ENCODE peak calls at places on chromosome 1, in ten cellular contexts. One of them, this sample, is unnamed.

GRCh38 chr1:247906504-247907047 is 11.2 kb downstream of the OR2W3 start:
- DNase-seq in HepG2: no peak
- DNase-seq in NCI-H1105: no peak
- DNase-seq in T follicular helper cell: no peak
- DNase-seq in memory B cell: no peak
- DNase-seq in psoas muscle: no peak
- DNase-seq in stimulated activated CD8-positive, alpha-beta memory T cell treated with anti-CD3 and anti-CD28 coated beads, Interleukin-7, amount 100 ng/mL, for 48 hours: no peak
- DNase-seq in uterus: no peak
- DNase-seq in GM12865: no peak
- DNase-seq in T-cell: peak; percentile 3
- DNase-seq in this sample: no peak

GRCh38 chr1:87130437-87130836 is 198.2 kb upstream of the LMO4 start:
- DNase-seq in HepG2: no peak
- DNase-seq in NCI-H1105: no peak
- DNase-seq in T follicular helper cell: no peak
- DNase-seq in memory B cell: no peak
- DNase-seq in psoas muscle: no peak
- DNase-seq in stimulated activated CD8-positive, alpha-beta memory T cell treated with anti-CD3 and anti-CD28 coated beads, Interleukin-7, amount 100 ng/mL, for 48 hours: no peak
- DNase-seq in uterus: no peak
- DNase-seq in GM12865: no peak
- DNase-seq in T-cell: no peak
- DNase-seq in this sample: no peak

GRCh38 chr1:210922666-210923065 is 211.3 kb downstream of the KCNH1 start:
- DNase-seq in HepG2: no peak
- DNase-seq in NCI-H1105: no peak
- DNase-seq in T follicular helper cell: no peak
- DNase-seq in memory B cell: no peak
- DNase-seq in psoas muscle: no peak
- DNase-seq in stimulated activated CD8-positive, alpha-beta memory T cell treated with anti-CD3 and anti-CD28 coated beads, Interleukin-7, amount 100 ng/mL, for 48 hours: no peak
- DNase-seq in uterus: no peak
- DNase-seq in GM12865: no peak
- DNase-seq in T-cell: no peak
- DNase-seq in this sample: no peak

GRCh38 chr1:86062458-86062857 is 94.1 kb downstream of the COL24A1 start:
- DNase-seq in HepG2: no peak
- DNase-seq in NCI-H1105: peak; percentile 4
- DNase-seq in T follicular helper cell: no peak
- DNase-seq in memory B cell: no peak
- DNase-seq in psoas muscle: no peak
- DNase-seq in stimulated activated CD8-positive, alpha-beta memory T cell treated with anti-CD3 and anti-CD28 coated beads, Interleukin-7, amount 100 ng/mL, for 48 hours: no peak
- DNase-seq in uterus: no peak
- DNase-seq in GM12865: no peak
- DNase-seq in T-cell: no peak
- DNase-seq in this sample: no peak

GRCh38 chr1:61042679-61043009 is 39.7 kb upstream of the NFIA start:
- DNase-seq in HepG2: no peak
- DNase-seq in NCI-H1105: peak; percentile 87
- DNase-seq in T follicular helper cell: no peak
- DNase-seq in memory B cell: no peak
- DNase-seq in psoas muscle: no peak
- DNase-seq in stimulated activated CD8-positive, alpha-beta memory T cell treated with anti-CD3 and anti-CD28 coated beads, Interleukin-7, amount 100 ng/mL, for 48 hours: no peak
- DNase-seq in uterus: no peak
- DNase-seq in GM12865: no peak
- DNase-seq in T-cell: no peak
- DNase-seq in this sample: no peak

GRCh38 chr1:228782662-228783414 is 47.6 kb downstream of the RHOU start:
- DNase-seq in HepG2: peak; percentile 80
- DNase-seq in NCI-H1105: no peak
- DNase-seq in T follicular helper cell: no peak
- DNase-seq in memory B cell: no peak
- DNase-seq in psoas muscle: peak; percentile 54
- DNase-seq in stimulated activated CD8-positive, alpha-beta memory T cell treated with anti-CD3 and anti-CD28 coated beads, Interleukin-7, amount 100 ng/mL, for 48 hours: no peak
- DNase-seq in uterus: no peak
- DNase-seq in GM12865: no peak
- DNase-seq in T-cell: no peak
- DNase-seq in this sample: no peak

GRCh38 chr1:107877092-107877491 is 87.9 kb downstream of the VAV3 start:
- DNase-seq in HepG2: no peak
- DNase-seq in NCI-H1105: no peak
- DNase-seq in T follicular helper cell: no peak
- DNase-seq in memory B cell: no peak
- DNase-seq in psoas muscle: no peak
- DNase-seq in stimulated activated CD8-positive, alpha-beta memory T cell treated with anti-CD3 and anti-CD28 coated beads, Interleukin-7, amount 100 ng/mL, for 48 hours: no peak
- DNase-seq in uterus: no peak
- DNase-seq in GM12865: no peak
- DNase-seq in T-cell: no peak
- DNase-seq in this sample: no peak

GRCh38 chr1:199735660-199736059 is 291.9 kb upstream of the NR5A2 start:
- DNase-seq in HepG2: no peak
- DNase-seq in NCI-H1105: no peak
- DNase-seq in T follicular helper cell: no peak
- DNase-seq in memory B cell: no peak
- DNase-seq in psoas muscle: no peak
- DNase-seq in stimulated activated CD8-positive, alpha-beta memory T cell treated with anti-CD3 and anti-CD28 coated beads, Interleukin-7, amount 100 ng/mL, for 48 hours: no peak
- DNase-seq in uterus: no peak
- DNase-seq in GM12865: no peak
- DNase-seq in T-cell: no peak
- DNase-seq in this sample: no peak

GRCh38 chr1:25513666-25514065 is 29.7 kb upstream of the LDLRAP1 start:
- DNase-seq in HepG2: no peak
- DNase-seq in NCI-H1105: no peak
- DNase-seq in T follicular helper cell: no peak
- DNase-seq in memory B cell: no peak
- DNase-seq in psoas muscle: no peak
- DNase-seq in stimulated activated CD8-positive, alpha-beta memory T cell treated with anti-CD3 and anti-CD28 coated beads, Interleukin-7, amount 100 ng/mL, for 48 hours: no peak
- DNase-seq in uterus: no peak
- DNase-seq in GM12865: no peak
- DNase-seq in T-cell: no peak
- DNase-seq in this sample: no peak

GRCh38 chr1:238136265-238136664 is 245.5 kb upstream of the ZP4 start:
- DNase-seq in HepG2: no peak
- DNase-seq in NCI-H1105: no peak
- DNase-seq in T follicular helper cell: no peak
- DNase-seq in memory B cell: no peak
- DNase-seq in psoas muscle: no peak
- DNase-seq in stimulated activated CD8-positive, alpha-beta memory T cell treated with anti-CD3 and anti-CD28 coated beads, Interleukin-7, amount 100 ng/mL, for 48 hours: no peak
- DNase-seq in uterus: no peak
- DNase-seq in GM12865: no peak
- DNase-seq in T-cell: no peak
- DNase-seq in this sample: no peak

GRCh38 chr1:172727956-172728603 is 69.2 kb downstream of the FASLG start:
- DNase-seq in HepG2: peak; percentile 71
- DNase-seq in NCI-H1105: no peak
- DNase-seq in T follicular helper cell: no peak
- DNase-seq in memory B cell: no peak
- DNase-seq in psoas muscle: no peak
- DNase-seq in stimulated activated CD8-positive, alpha-beta memory T cell treated with anti-CD3 and anti-CD28 coated beads, Interleukin-7, amount 100 ng/mL, for 48 hours: peak; percentile 37
- DNase-seq in uterus: no peak
- DNase-seq in GM12865: peak; percentile 81
- DNase-seq in T-cell: peak; percentile 24
- DNase-seq in this sample: no peak

GRCh38 chr1:208979776-208980175 is 603.7 kb upstream of the CAMK1G start:
- DNase-seq in HepG2: no peak
- DNase-seq in NCI-H1105: no peak
- DNase-seq in T follicular helper cell: no peak
- DNase-seq in memory B cell: no peak
- DNase-seq in psoas muscle: no peak
- DNase-seq in stimulated activated CD8-positive, alpha-beta memory T cell treated with anti-CD3 and anti-CD28 coated beads, Interleukin-7, amount 100 ng/mL, for 48 hours: no peak
- DNase-seq in uterus: no peak
- DNase-seq in GM12865: no peak
- DNase-seq in T-cell: no peak
- DNase-seq in this sample: no peak

GRCh38 chr1:108084866-108085477 is 115.2 kb downstream of the SLC25A24 start:
- DNase-seq in HepG2: no peak
- DNase-seq in NCI-H1105: no peak
- DNase-seq in T follicular helper cell: no peak
- DNase-seq in memory B cell: no peak
- DNase-seq in psoas muscle: no peak
- DNase-seq in stimulated activated CD8-positive, alpha-beta memory T cell treated with anti-CD3 and anti-CD28 coated beads, Interleukin-7, amount 100 ng/mL, for 48 hours: no peak
- DNase-seq in uterus: no peak
- DNase-seq in GM12865: no peak
- DNase-seq in T-cell: no peak
- DNase-seq in this sample: no peak

GRCh38 chr1:68198752-68199151 is 33.6 kb downstream of the WLS start:
- DNase-seq in HepG2: no peak
- DNase-seq in NCI-H1105: no peak
- DNase-seq in T follicular helper cell: no peak
- DNase-seq in memory B cell: no peak
- DNase-seq in psoas muscle: no peak
- DNase-seq in stimulated activated CD8-positive, alpha-beta memory T cell treated with anti-CD3 and anti-CD28 coated beads, Interleukin-7, amount 100 ng/mL, for 48 hours: no peak
- DNase-seq in uterus: no peak
- DNase-seq in GM12865: no peak
- DNase-seq in T-cell: no peak
- DNase-seq in this sample: no peak